ENCODE peak calls at places on chromosomes 7 and 10, in four cellular contexts. J, D, L and E are unnamed samples. For H3K27me3, the result is how much of the 10 kb centered on the place peaks cover.

GRCh38 chr10:5490032-5490431 is 9.3 kb downstream of the CALML5 start:
- DNase-seq in L (no peak), D (no peak), J (no peak), E (no peak)

GRCh38 chr10:44935201-44935960 is 24.2 kb upstream of the RASSF4 start:
- DNase-seq in J (no peak), D (peak), L (no peak), E (no peak)

GRCh38 chr10:67875340-67876238 is 8.9 kb upstream of the SIRT1 start:
- DNase-seq in J (no peak), L (no peak), D (no peak), E (no peak)

GRCh38 chr7:45610019-45610418 is 35.9 kb downstream of the ADCY1 start:
- DNase-seq in L (no peak), J (no peak), D (no peak), E (no peak)

GRCh38 chr10:110446954-110447608 is 50.6 kb upstream of the DUSP5 start:
- DNase-seq in D (peak), L (no peak), J (no peak), E (no peak)

GRCh38 chr10:97755718-97756117 is 16.1 kb downstream of the SFRP5 start:
- DNase-seq in J (no peak), L (no peak), D (no peak), E (no peak)

GRCh38 chr10:4740471-4740870 is 85.5 kb upstream of the AKR1E2 start:
- DNase-seq in L (no peak), J (no peak), D (no peak), E (no peak)

GRCh38 chr7:22138886-22139285 is 193.2 kb upstream of the CDCA7L start:
- DNase-seq in D (no peak), J (no peak), L (no peak), E (no peak)

GRCh38 chr10:94963901-94964300 is 25.4 kb downstream of the CYP2C9 start:
- DNase-seq in D (no peak), J (no peak), L (peak), E (no peak)

DNA sequence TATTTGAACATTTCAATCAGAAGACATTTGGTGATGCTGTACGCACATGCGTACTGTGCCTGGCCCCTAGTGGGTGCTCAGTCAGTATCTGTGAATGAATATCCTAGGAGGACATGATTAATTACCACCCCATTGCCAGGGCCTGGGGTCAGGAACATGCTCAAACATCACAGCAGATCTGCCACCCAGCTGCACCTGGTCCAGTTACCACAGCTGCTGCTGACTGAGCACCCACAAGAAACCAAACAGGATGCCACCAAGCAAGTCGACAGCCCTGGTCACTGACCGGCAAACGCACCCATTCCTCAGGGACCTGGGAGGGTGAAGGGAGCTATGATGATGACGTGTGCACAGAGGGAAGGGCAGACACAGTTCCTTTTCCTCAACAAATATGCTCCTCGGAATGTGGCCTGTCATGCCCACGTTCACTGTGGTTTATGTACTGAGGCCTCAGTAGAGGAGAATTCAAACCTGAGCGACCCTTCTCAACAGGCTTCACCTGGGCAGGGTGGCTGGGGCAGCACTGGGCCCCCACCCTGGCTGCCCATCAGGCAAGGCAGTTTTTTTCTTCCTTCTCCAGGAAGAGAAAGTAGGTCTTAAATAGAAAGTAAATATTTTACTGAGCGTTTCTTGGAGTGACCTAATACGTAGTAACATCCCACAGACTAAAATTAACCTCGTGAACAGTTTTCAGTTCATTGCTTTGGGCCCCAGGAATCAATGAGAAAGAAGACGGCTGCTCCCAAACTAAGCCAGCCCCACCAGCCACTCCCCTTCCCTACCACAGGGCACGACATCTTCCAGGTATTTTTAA is 13.4 kb downstream of the CTBP2 start:
- DNase-seq in D (no peak), J (peak), L (no peak), E (no peak)
- TF ChIP-seq CTCF in D (no peak), J (no peak), L (no peak), E (no peak)

GRCh38 chr7:151409555-151410404 is at the start of gene WDR86:
- DNase-seq in J (no peak), D (no peak), L (peak), E (no peak)

GRCh38 chr7:151411551-151411950 is 1.7 kb upstream of the WDR86 start:
- DNase-seq in J (no peak), L (peak), D (no peak), E (no peak)

GRCh38 chr7:151413241-151413640 is 3.4 kb upstream of the WDR86 start:
- DNase-seq in L (no peak), D (no peak), J (no peak), E (no peak)

GRCh38 chr7:151410405-151411390 is 860 bp upstream of the WDR86 start:
- DNase-seq in D (no peak), J (no peak), L (peak), E (no peak)

DNA sequence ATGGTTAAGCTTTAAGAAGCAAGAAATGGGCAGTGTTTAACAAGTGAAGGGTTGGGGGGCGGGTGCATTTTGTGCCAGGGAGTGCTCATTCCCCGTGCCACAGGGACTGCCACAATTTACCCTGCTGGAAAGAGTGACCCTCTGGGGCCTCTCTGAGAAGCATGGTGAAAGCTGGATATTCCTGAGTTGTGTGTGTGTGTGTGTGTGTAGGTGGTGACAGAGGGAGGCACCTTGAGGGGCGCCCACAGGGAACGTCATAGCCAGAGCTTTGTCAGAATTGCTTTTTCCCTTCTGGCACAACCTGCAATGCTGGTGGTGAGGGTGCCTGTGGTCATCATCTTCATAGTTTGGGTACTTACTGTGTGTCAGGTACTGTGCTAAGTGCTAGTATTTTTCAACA is 2.5 kb upstream of the WDR86 start:
- DNase-seq in J (no peak), D (no peak), L (no peak), E (no peak)
- H3K27me3 ChIP-seq in J (under half), D (half or more), L (half or more), E (under half)

DNA sequence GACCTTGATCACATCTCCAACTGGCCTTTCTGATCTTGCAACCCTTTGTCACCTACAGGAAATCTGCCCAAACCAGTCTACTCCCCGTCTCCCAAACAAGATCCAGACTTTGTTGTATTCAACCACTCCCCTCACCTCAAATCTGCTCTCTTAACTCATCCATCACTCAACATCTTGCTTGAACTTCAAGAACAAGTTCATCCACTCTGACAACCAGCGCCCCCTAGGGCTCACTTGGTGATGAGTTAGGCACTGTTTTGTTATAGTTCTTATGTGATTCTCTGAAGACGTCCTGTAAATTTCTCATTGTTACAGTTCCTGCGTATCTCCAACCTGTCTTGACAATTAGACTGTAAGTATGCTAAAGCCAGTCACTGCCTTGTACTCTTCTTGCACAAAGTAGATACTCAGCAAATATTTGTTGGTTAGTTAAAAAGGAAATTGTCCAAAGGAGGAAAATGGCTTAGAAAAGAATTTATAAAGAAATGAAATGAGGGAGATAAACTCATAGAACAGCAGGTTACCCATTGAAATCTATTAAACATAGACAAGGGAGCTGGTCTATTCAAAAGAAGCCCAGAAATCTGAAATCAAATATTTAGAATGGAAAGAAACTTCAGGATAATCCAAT is 5.3 kb downstream of the FRMD4A start:
- DNase-seq in D (no peak), J (peak), L (no peak), E (peak)
- TF ChIP-seq CTCF in D (peak), J (peak), L (peak), E (peak)

GRCh38 chr7:139914861-139915300 is 85.8 kb downstream of the TBXAS1 start:
- DNase-seq in D (no peak), J (no peak), L (no peak), E (no peak)
- H3K27me3 ChIP-seq in D (under half), J (under half), L (under half), E (under half)

DNA sequence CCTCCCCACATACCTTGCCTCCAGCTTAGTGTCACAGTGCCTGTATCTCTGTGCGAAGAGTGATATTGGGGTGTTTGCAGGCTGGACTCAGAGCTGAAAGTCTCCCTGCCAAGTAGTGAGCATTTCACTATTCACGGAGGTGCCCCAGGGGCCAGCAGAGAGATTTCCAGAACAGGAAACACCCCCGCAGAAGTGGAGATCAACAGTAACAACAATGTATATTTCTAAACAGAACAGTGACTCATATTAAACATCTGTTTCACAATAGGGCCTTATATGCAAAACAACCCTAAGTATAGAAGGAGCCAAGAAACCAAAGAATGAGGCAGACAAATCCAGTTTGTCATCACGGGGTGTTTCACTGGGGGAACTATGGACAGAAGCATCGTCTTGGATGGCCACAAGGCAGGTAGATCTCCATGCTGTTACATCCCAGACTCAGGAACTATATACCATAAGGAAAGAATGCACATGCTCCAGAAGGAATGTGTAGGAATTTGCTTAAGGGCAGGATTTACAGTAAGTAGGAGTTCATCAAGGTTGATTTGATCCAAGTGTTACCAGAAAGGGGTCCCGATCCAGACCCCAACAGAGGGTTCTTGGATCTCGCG is 29.3 kb upstream of the CCL24 start:
- DNase-seq in D (no peak), L (no peak), J (peak), E (no peak)
- TF ChIP-seq CTCF in D (no peak), L (no peak), J (no peak), E (no peak)

GRCh38 chr7:105779856-105780815 is 96.3 kb downstream of the ATXN7L1 start:
- DNase-seq in J (no peak), D (no peak), L (peak), E (no peak)
- H3K27me3 ChIP-seq in J (under half), D (under half), L (under half), E (under half)

GRCh38 chr10:35554461-35555056 is 50.6 kb upstream of the GJD4 start:
- DNase-seq in D (no peak), L (no peak), J (no peak), E (no peak)
- TF ChIP-seq CTCF in D (no peak), L (no peak), J (no peak), E (no peak)